ENCODE peak calls at places on chromosomes 6 and 20, in seven cellular contexts. T, N, Z, G, U, A and S are unnamed samples.

GRCh38 chr6:46838033-46838432 is 44.8 kb downstream of the MEP1A start:
- DNase-seq in T (no peak), N (no peak), Z (no peak), G (no peak), U (no peak), A (no peak), S (no peak)

GRCh38 chr6:112040933-112041332 is 13.0 kb upstream of the CCN6 start:
- DNase-seq in T (no peak), N (no peak), Z (no peak), G (no peak), U (no peak), A (no peak), S (no peak)

GRCh38 chr20:59788196-59788735 is 145.2 kb downstream of the SYCP2 start:
- DNase-seq in T (no peak), N (peak), Z (no peak), G (no peak), U (no peak), A (no peak), S (no peak)

GRCh38 chr6:44925100-44925739 is 402.9 kb upstream of the RUNX2 start:
- DNase-seq in T (peak), N (no peak), Z (no peak), G (no peak), U (no peak), A (no peak), S (no peak)

GRCh38 chr6:168217880-168218537 is 101.6 kb downstream of the DACT2 start:
- DNase-seq in T (no peak), N (no peak), Z (no peak), G (no peak), U (no peak), A (no peak), S (no peak)

GRCh38 chr6:70130865-70131264 is 172.0 kb downstream of the COL9A1 start:
- DNase-seq in T (no peak), N (no peak), Z (no peak), G (no peak), U (no peak), A (no peak), S (no peak)

GRCh38 chr6:25180630-25181375 is 98.4 kb upstream of the CARMIL1 start:
- DNase-seq in T (no peak), N (no peak), Z (no peak), G (no peak), U (no peak), A (no peak), S (no peak)

GRCh38 chr6:147508073-147508870 is at the start of gene SAMD5:
- DNase-seq in T (peak), N (no peak), Z (peak), G (peak), U (peak), A (peak), S (no peak)

GRCh38 chr6:52333840-52334200 is 28.1 kb upstream of the PAQR8 start:
- DNase-seq in T (no peak), N (no peak), Z (no peak), G (no peak), U (no peak), A (no peak), S (no peak)

GRCh38 chr20:35263609-35264223 is 14.2 kb downstream of the MMP24OS start:
- DNase-seq in T (no peak), N (no peak), Z (no peak), G (no peak), U (no peak), A (no peak), S (no peak)

GRCh38 chr6:66558189-66558588 is 851.2 kb upstream of the EYS start:
- DNase-seq in T (peak), N (no peak), Z (no peak), G (no peak), U (no peak), A (no peak), S (no peak)

GRCh38 chr6:12716298-12716853 is at the start of gene PHACTR1:
- DNase-seq in T (no peak), N (no peak), Z (no peak), G (no peak), U (no peak), A (no peak), S (no peak)

GRCh38 chr20:63045991-63046390 is 39.2 kb upstream of the BHLHE23 start:
- DNase-seq in T (no peak), N (no peak), Z (no peak), G (no peak), U (peak), A (no peak), S (no peak)

GRCh38 chr20:43920797-43921196 is 6.1 kb downstream of the TOX2 start:
- DNase-seq in T (no peak), N (no peak), Z (no peak), G (no peak), U (no peak), A (no peak), S (no peak)

GRCh38 chr6:134600671-134601070 is 282.8 kb upstream of the SGK1 start:
- DNase-seq in T (no peak), N (no peak), Z (no peak), G (no peak), U (no peak), A (no peak), S (no peak)

GRCh38 chr6:139577991-139578604 is 203.7 kb upstream of the CITED2 start:
- DNase-seq in T (peak), N (no peak), Z (no peak), G (no peak), U (no peak), A (no peak), S (no peak)

GRCh38 chr6:45690846-45691245 is 313.1 kb upstream of the SUPT3H start:
- DNase-seq in T (no peak), N (no peak), Z (no peak), G (no peak), U (no peak), A (no peak), S (no peak)

GRCh38 chr6:25229671-25230321 is 49.4 kb upstream of the CARMIL1 start:
- DNase-seq in T (no peak), N (no peak), Z (no peak), G (no peak), U (no peak), A (no peak), S (no peak)